ENCODE peak calls at places on chromosomes 3 and 15, in four cellular contexts. One of them, this sample, is unnamed.

GRCh38 chr15:73560501-73561117 is 72.6 kb downstream of the NPTN start:
- DNase-seq in NCI-H460: peak
- DNase-seq in GM23248: peak
- DNase-seq in fibroblast of lung: peak
- DNase-seq in this sample: peak

GRCh38 chr3:82087958-82088357 is 326.5 kb upstream of the GBE1 start:
- DNase-seq in NCI-H460: no peak
- DNase-seq in GM23248: peak
- DNase-seq in fibroblast of lung: peak
- DNase-seq in this sample: peak

GRCh38 chr3:13144163-13145023 is 71.2 kb upstream of the IQSEC1 start:
- DNase-seq in NCI-H460: no peak
- DNase-seq in GM23248: no peak
- DNase-seq in fibroblast of lung: no peak
- DNase-seq in this sample: no peak

GRCh38 chr3:105976211-105976610 is 107.4 kb upstream of the CBLB start:
- DNase-seq in NCI-H460: no peak
- DNase-seq in GM23248: no peak
- DNase-seq in fibroblast of lung: peak
- DNase-seq in this sample: peak

GRCh38 chr15:64010719-64011118 is 35.6 kb downstream of the DAPK2 start:
- DNase-seq in NCI-H460: no peak
- DNase-seq in GM23248: peak
- DNase-seq in fibroblast of lung: peak
- DNase-seq in this sample: peak

GRCh38 chr3:62604301-62604700 is 231.0 kb upstream of the FEZF2 start:
- DNase-seq in NCI-H460: peak
- DNase-seq in GM23248: peak
- DNase-seq in fibroblast of lung: peak
- DNase-seq in this sample: peak

GRCh38 chr3:156680243-156680930 is 6.0 kb downstream of the TIPARP start:
- DNase-seq in NCI-H460: no peak
- DNase-seq in GM23248: no peak
- DNase-seq in fibroblast of lung: no peak
- DNase-seq in this sample: no peak

GRCh38 chr15:90419738-90420487 is 31.9 kb downstream of the IQGAP1 start:
- DNase-seq in NCI-H460: no peak
- DNase-seq in GM23248: peak
- DNase-seq in fibroblast of lung: peak
- DNase-seq in this sample: peak

GRCh38 chr15:54803139-54803808 is 393.5 kb downstream of the RSL24D1 start:
- DNase-seq in NCI-H460: peak
- DNase-seq in GM23248: no peak
- DNase-seq in fibroblast of lung: peak
- DNase-seq in this sample: no peak

GRCh38 chr3:8282541-8283165 is 219.0 kb upstream of the LMCD1 start:
- DNase-seq in NCI-H460: no peak
- DNase-seq in GM23248: no peak
- DNase-seq in fibroblast of lung: no peak
- DNase-seq in this sample: no peak

GRCh38 chr3:131397889-131398288 is 16.3 kb downstream of the NUDT16 start:
- DNase-seq in NCI-H460: no peak
- DNase-seq in GM23248: no peak
- DNase-seq in fibroblast of lung: no peak
- DNase-seq in this sample: no peak

This sample was measured in adipocyte.